ENCODE peak calls at places on chromosomes 4 and X, in nine cellular contexts. U is EH; G is hepatocyte; S is activated CD8-positive, alpha-beta T cell treated with anti-CD3 and anti-CD28 coated beads, Interleukin-2, amount 10 ng/mL, durations not matched to agents 7 days and 5 days; Q is AG08395; E is lower lobe of right lung; F is activated effector memory CD4-positive, alpha-beta T cell treated with Interleukin-2 at 50 U/mL for 16 hours; T is substantia nigra; W is Daoy. B is an unnamed sample.

GRCh38 chrX:11899091-11899490 is 141.1 kb downstream of the MSL3 start:
- DNase-seq in U (peak; percentile 1), G (no peak), S (no peak), Q (no peak), E (no peak), F (no peak), T (no peak), W (peak; percentile 27), B (no peak)

GRCh38 chr4:77199701-77200100 is 42.7 kb downstream of the CCNG2 start:
- DNase-seq in U (no peak), G (no peak), S (no peak), Q (no peak), E (no peak), F (no peak), T (no peak), W (no peak), B (no peak)

GRCh38 chrX:64206556-64207162 is 1.2 kb upstream of the AMER1 start:
- DNase-seq in U (peak; percentile 11), G (peak; percentile 17), S (no peak), Q (peak; percentile 12), E (peak; percentile 41), F (no peak), T (no peak), W (no peak), B (no peak)

GRCh38 chrX:72128183-72128834 is 3.4 kb downstream of the RTL5 start:
- DNase-seq in U (no peak), G (no peak), S (no peak), Q (no peak), E (no peak), F (no peak), T (no peak), W (no peak), B (no peak)

GRCh38 chr4:177118596-177118995 is 191.1 kb upstream of the NEIL3 start:
- DNase-seq in U (peak; percentile 96), G (no peak), S (no peak), Q (peak; percentile 83), E (no peak), F (no peak), T (no peak), W (no peak), B (no peak)

GRCh38 chr4:7573692-7574091 is 139.0 kb upstream of the PSAPL1 start:
- DNase-seq in U (no peak), G (no peak), S (no peak), Q (no peak), E (no peak), F (no peak), T (no peak), W (no peak), B (no peak)

GRCh38 chr4:95289028-95289634 is 259.6 kb downstream of the UNC5C start:
- DNase-seq in U (no peak), G (peak; percentile 20), S (no peak), Q (no peak), E (no peak), F (no peak), T (no peak), W (peak; percentile 29), B (no peak)

GRCh38 chr4:86594559-86595425 is 677 bp downstream of the PTPN13 start:
- DNase-seq in U (peak; percentile 97), G (peak; percentile 77), S (no peak), Q (peak; percentile 80), E (peak; percentile 58), F (peak; percentile 3), T (peak; percentile 28), W (peak; percentile 52), B (peak; percentile 69)

GRCh38 chrX:41707218-41707617 is 16.8 kb upstream of the GPR82 start:
- DNase-seq in U (no peak), G (no peak), S (no peak), Q (no peak), E (no peak), F (no peak), T (no peak), W (no peak), B (no peak)

GRCh38 chr4:90443231-90443630 is 316.0 kb downstream of the CCSER1 start:
- DNase-seq in U (no peak), G (no peak), S (no peak), Q (no peak), E (no peak), F (no peak), T (no peak), W (no peak), B (no peak)

GRCh38 chrX:38278682-38279081 is 48.6 kb downstream of the RPGR start:
- DNase-seq in U (no peak), G (no peak), S (no peak), Q (no peak), E (no peak), F (no peak), T (no peak), W (peak; percentile 29), B (no peak)

GRCh38 chr4:38413524-38414341 is 250.3 kb upstream of the KLF3 start:
- DNase-seq in U (no peak), G (no peak), S (no peak), Q (no peak), E (no peak), F (no peak), T (no peak), W (no peak), B (no peak)

GRCh38 chr4:101515566-101515965 is 168.2 kb upstream of the PPP3CA start:
- DNase-seq in U (no peak), G (no peak), S (no peak), Q (no peak), E (no peak), F (no peak), T (no peak), W (no peak), B (no peak)

GRCh38 chr4:125538670-125539069 is 223.9 kb downstream of the FAT4 start:
- DNase-seq in U (no peak), G (no peak), S (no peak), Q (no peak), E (no peak), F (no peak), T (no peak), W (no peak), B (no peak)

GRCh38 chr4:106529348-106530033 is 160.9 kb upstream of the GIMD1 start:
- DNase-seq in U (peak; percentile 56), G (no peak), S (no peak), Q (peak; percentile 41), E (no peak), F (no peak), T (no peak), W (no peak), B (no peak)

GRCh38 chr4:8909548-8909947 is 37.9 kb upstream of the HMX1 start:
- DNase-seq in U (no peak), G (no peak), S (no peak), Q (no peak), E (no peak), F (no peak), T (no peak), W (peak; percentile 58), B (no peak)

GRCh38 chr4:101791189-101791572 is 651 bp downstream of the BANK1 start:
- DNase-seq in U (no peak), G (no peak), S (no peak), Q (no peak), E (no peak), F (no peak), T (no peak), W (no peak), B (no peak)

GRCh38 chr4:140116442-140117104 is 37.4 kb downstream of the MAML3 start:
- DNase-seq in U (peak; percentile 57), G (no peak), S (peak; percentile 74), Q (no peak), E (no peak), F (no peak), T (no peak), W (peak; percentile 62), B (no peak)

GRCh38 chr4:51943221-51943620 is 76.9 kb downstream of the LRRC66 start:
- DNase-seq in U (peak; percentile 27), G (no peak), S (no peak), Q (peak; percentile 50), E (no peak), F (no peak), T (no peak), W (no peak), B (no peak)

GRCh38 chrX:150899191-150899757 is 806 bp upstream of the CD99L2 start:
- DNase-seq in U (peak; percentile 50), G (peak; percentile 36), S (peak; percentile 52), Q (peak; percentile 5), E (peak; percentile 67), F (peak; percentile 12), T (peak; percentile 19), W (peak; percentile 20), B (peak; percentile 18)

GRCh38 chr4:6441202-6441582 is 31.2 kb downstream of the PPP2R2C start:
- DNase-seq in U (no peak), G (no peak), S (no peak), Q (no peak), E (no peak), F (no peak), T (no peak), W (no peak), B (no peak)

GRCh38 chrX:38923451-38923969 is 122.3 kb downstream of the MID1IP1 start:
- DNase-seq in U (no peak), G (no peak), S (no peak), Q (no peak), E (no peak), F (no peak), T (no peak), W (no peak), B (no peak)

GRCh38 chr4:33914386-33914785 is 2329.9 kb downstream of the ARAP2 start:
- DNase-seq in U (no peak), G (no peak), S (no peak), Q (no peak), E (no peak), F (no peak), T (no peak), W (no peak), B (no peak)

GRCh38 chrX:118164138-118164537 is 47.5 kb upstream of the KLHL13 start:
- DNase-seq in U (no peak), G (no peak), S (no peak), Q (no peak), E (no peak), F (no peak), T (no peak), W (peak; percentile 5), B (no peak)

GRCh38 chrX:118199997-118200396 is 83.4 kb upstream of the KLHL13 start:
- DNase-seq in U (no peak), G (no peak), S (no peak), Q (no peak), E (no peak), F (no peak), T (no peak), W (no peak), B (no peak)

GRCh38 chr4:165872443-165873297 is at the start of gene TLL1:
- DNase-seq in U (peak; percentile 32), G (peak; percentile 37), S (no peak), Q (no peak), E (no peak), F (no peak), T (no peak), W (peak; percentile 35), B (peak; percentile 15)

GRCh38 chr4:153950100-153950979 is 161.5 kb upstream of the SFRP2 start:
- DNase-seq in U (no peak), G (no peak), S (peak; percentile 57), Q (no peak), E (no peak), F (no peak), T (no peak), W (no peak), B (no peak)

GRCh38 chrX:1134156-1134555 is 78.3 kb downstream of the CRLF2 start:
- DNase-seq in U (no peak), G (no peak), S (no peak), Q (no peak), E (no peak), F (no peak), T (no peak), W (no peak), B (no peak)

GRCh38 chr4:39255266-39255665 is 72.9 kb downstream of the WDR19 start:
- DNase-seq in U (peak; percentile 66), G (no peak), S (no peak), Q (peak; percentile 31), E (no peak), F (no peak), T (no peak), W (peak; percentile 42), B (no peak)

GRCh38 chr4:139108567-139109128 is 68.4 kb downstream of the ELF2 start:
- DNase-seq in U (no peak), G (no peak), S (no peak), Q (no peak), E (no peak), F (no peak), T (no peak), W (no peak), B (no peak)

GRCh38 chr4:87326460-87326859 is 3.8 kb upstream of the HSD17B13 start:
- DNase-seq in U (no peak), G (no peak), S (no peak), Q (no peak), E (no peak), F (no peak), T (no peak), W (no peak), B (no peak)

B was measured in anterior cingulate cortex.